ENCODE peak calls at places on chromosome 21, in eight cellular contexts. One of them, this sample, is unnamed.
A peak's percentile ranks its signal among the peaks of the same experiment; 100 is the strongest.

GRCh38 chr21:33047231-33047630 is 21.5 kb downstream of the OLIG2 start:
- DNase-seq in NCI-H2081: no peak
- DNase-seq in HuH-7: no peak
- DNase-seq in anterior cingulate cortex: no peak
- DNase-seq in BJ: no peak
- DNase-seq in lower lobe of right lung: no peak
- DNase-seq in HTR-8/SVneo: no peak
- DNase-seq in T-helper 2 cell: no peak
- DNase-seq in this sample: no peak

GRCh38 chr21:24590261-24590660 is 1017.0 kb downstream of the MRPL39 start:
- DNase-seq in NCI-H2081: peak; percentile 4
- DNase-seq in HuH-7: no peak
- DNase-seq in anterior cingulate cortex: no peak
- DNase-seq in BJ: no peak
- DNase-seq in lower lobe of right lung: no peak
- DNase-seq in HTR-8/SVneo: no peak
- DNase-seq in T-helper 2 cell: no peak
- DNase-seq in this sample: no peak

GRCh38 chr21:33011462-33011861 is 14.3 kb upstream of the OLIG2 start:
- DNase-seq in NCI-H2081: no peak
- DNase-seq in HuH-7: no peak
- DNase-seq in anterior cingulate cortex: no peak
- DNase-seq in BJ: no peak
- DNase-seq in lower lobe of right lung: no peak
- DNase-seq in HTR-8/SVneo: peak; percentile 53
- DNase-seq in T-helper 2 cell: no peak
- DNase-seq in this sample: no peak

GRCh38 chr21:31908106-31909031 is 35.5 kb downstream of the HUNK start:
- DNase-seq in NCI-H2081: no peak
- DNase-seq in HuH-7: no peak
- DNase-seq in anterior cingulate cortex: no peak
- DNase-seq in BJ: peak; percentile 81
- DNase-seq in lower lobe of right lung: no peak
- DNase-seq in HTR-8/SVneo: no peak
- DNase-seq in T-helper 2 cell: no peak
- DNase-seq in this sample: no peak

GRCh38 chr21:42153746-42154145 is 65.2 kb upstream of the ABCG1 start:
- DNase-seq in NCI-H2081: no peak
- DNase-seq in HuH-7: no peak
- DNase-seq in anterior cingulate cortex: no peak
- DNase-seq in BJ: no peak
- DNase-seq in lower lobe of right lung: no peak
- DNase-seq in HTR-8/SVneo: no peak
- DNase-seq in T-helper 2 cell: no peak
- DNase-seq in this sample: no peak

GRCh38 chr21:25330266-25330665 is 277.0 kb downstream of the MRPL39 start:
- DNase-seq in NCI-H2081: no peak
- DNase-seq in HuH-7: no peak
- DNase-seq in anterior cingulate cortex: no peak
- DNase-seq in BJ: no peak
- DNase-seq in lower lobe of right lung: no peak
- DNase-seq in HTR-8/SVneo: no peak
- DNase-seq in T-helper 2 cell: no peak
- DNase-seq in this sample: no peak

GRCh38 chr21:27838585-27838984 is 871.7 kb upstream of the ADAMTS5 start:
- DNase-seq in NCI-H2081: no peak
- DNase-seq in HuH-7: no peak
- DNase-seq in anterior cingulate cortex: no peak
- DNase-seq in BJ: no peak
- DNase-seq in lower lobe of right lung: no peak
- DNase-seq in HTR-8/SVneo: no peak
- DNase-seq in T-helper 2 cell: no peak
- DNase-seq in this sample: no peak

GRCh38 chr21:37374026-37374425 is 7.5 kb downstream of the DYRK1A start:
- DNase-seq in NCI-H2081: no peak
- DNase-seq in HuH-7: no peak
- DNase-seq in anterior cingulate cortex: no peak
- DNase-seq in BJ: no peak
- DNase-seq in lower lobe of right lung: no peak
- DNase-seq in HTR-8/SVneo: no peak
- DNase-seq in T-helper 2 cell: no peak
- DNase-seq in this sample: peak; percentile 52

GRCh38 chr21:29077651-29078090 is 4.2 kb upstream of the CCT8 start:
- DNase-seq in NCI-H2081: no peak
- DNase-seq in HuH-7: peak; percentile 43
- DNase-seq in anterior cingulate cortex: no peak
- DNase-seq in BJ: no peak
- DNase-seq in lower lobe of right lung: no peak
- DNase-seq in HTR-8/SVneo: no peak
- DNase-seq in T-helper 2 cell: no peak
- DNase-seq in this sample: peak; percentile 58

GRCh38 chr21:45460011-45460565 is 55.1 kb downstream of the COL18A1 start:
- DNase-seq in NCI-H2081: no peak
- DNase-seq in HuH-7: no peak
- DNase-seq in anterior cingulate cortex: no peak
- DNase-seq in BJ: no peak
- DNase-seq in lower lobe of right lung: no peak
- DNase-seq in HTR-8/SVneo: no peak
- DNase-seq in T-helper 2 cell: no peak
- DNase-seq in this sample: no peak

GRCh38 chr21:43991447-43991991 is 20.6 kb upstream of the TRAPPC10 start:
- DNase-seq in NCI-H2081: no peak
- DNase-seq in HuH-7: no peak
- DNase-seq in anterior cingulate cortex: no peak
- DNase-seq in BJ: no peak
- DNase-seq in lower lobe of right lung: peak; percentile 41
- DNase-seq in HTR-8/SVneo: no peak
- DNase-seq in T-helper 2 cell: no peak
- DNase-seq in this sample: no peak

GRCh38 chr21:21731626-21732025 is 733.4 kb downstream of the NCAM2 start:
- DNase-seq in NCI-H2081: no peak
- DNase-seq in HuH-7: no peak
- DNase-seq in anterior cingulate cortex: no peak
- DNase-seq in BJ: no peak
- DNase-seq in lower lobe of right lung: no peak
- DNase-seq in HTR-8/SVneo: no peak
- DNase-seq in T-helper 2 cell: no peak
- DNase-seq in this sample: no peak

GRCh38 chr21:40194181-40194580 is 326.9 kb downstream of the PCP4 start:
- DNase-seq in NCI-H2081: no peak
- DNase-seq in HuH-7: no peak
- DNase-seq in anterior cingulate cortex: no peak
- DNase-seq in BJ: no peak
- DNase-seq in lower lobe of right lung: no peak
- DNase-seq in HTR-8/SVneo: no peak
- DNase-seq in T-helper 2 cell: no peak
- DNase-seq in this sample: no peak

GRCh38 chr21:43824883-43825609 is 35.7 kb downstream of the RRP1 start:
- DNase-seq in NCI-H2081: no peak
- DNase-seq in HuH-7: no peak
- DNase-seq in anterior cingulate cortex: no peak
- DNase-seq in BJ: no peak
- DNase-seq in lower lobe of right lung: no peak
- DNase-seq in HTR-8/SVneo: no peak
- DNase-seq in T-helper 2 cell: no peak
- DNase-seq in this sample: no peak

GRCh38 chr21:46124083-46124925 is 26.4 kb downstream of the COL6A2 start:
- DNase-seq in NCI-H2081: no peak
- DNase-seq in HuH-7: no peak
- DNase-seq in anterior cingulate cortex: no peak
- DNase-seq in BJ: no peak
- DNase-seq in lower lobe of right lung: no peak
- DNase-seq in HTR-8/SVneo: no peak
- DNase-seq in T-helper 2 cell: peak; percentile 6
- DNase-seq in this sample: no peak

GRCh38 chr21:15560383-15561056 is 169.3 kb upstream of the USP25 start:
- DNase-seq in NCI-H2081: no peak
- DNase-seq in HuH-7: no peak
- DNase-seq in anterior cingulate cortex: no peak
- DNase-seq in BJ: no peak
- DNase-seq in lower lobe of right lung: no peak
- DNase-seq in HTR-8/SVneo: no peak
- DNase-seq in T-helper 2 cell: no peak
- DNase-seq in this sample: no peak

GRCh38 chr21:35779690-35780570 is 280.4 kb downstream of the SETD4 start:
- DNase-seq in NCI-H2081: no peak
- DNase-seq in HuH-7: no peak
- DNase-seq in anterior cingulate cortex: no peak
- DNase-seq in BJ: peak; percentile 98
- DNase-seq in lower lobe of right lung: no peak
- DNase-seq in HTR-8/SVneo: peak; percentile 54
- DNase-seq in T-helper 2 cell: no peak
- DNase-seq in this sample: peak; percentile 38

GRCh38 chr21:45341779-45342178 is 54.1 kb upstream of the POFUT2 start:
- DNase-seq in NCI-H2081: peak; percentile 60
- DNase-seq in HuH-7: no peak
- DNase-seq in anterior cingulate cortex: no peak
- DNase-seq in BJ: no peak
- DNase-seq in lower lobe of right lung: no peak
- DNase-seq in HTR-8/SVneo: no peak
- DNase-seq in T-helper 2 cell: no peak
- DNase-seq in this sample: no peak

GRCh38 chr21:29989634-29990234 is 49.9 kb upstream of the GRIK1 start:
- DNase-seq in NCI-H2081: no peak
- DNase-seq in HuH-7: no peak
- DNase-seq in anterior cingulate cortex: no peak
- DNase-seq in BJ: no peak
- DNase-seq in lower lobe of right lung: no peak
- DNase-seq in HTR-8/SVneo: no peak
- DNase-seq in T-helper 2 cell: no peak
- DNase-seq in this sample: no peak

GRCh38 chr21:19547951-19548635 is 1144.5 kb upstream of the TMPRSS15 start:
- DNase-seq in NCI-H2081: no peak
- DNase-seq in HuH-7: no peak
- DNase-seq in anterior cingulate cortex: no peak
- DNase-seq in BJ: no peak
- DNase-seq in lower lobe of right lung: no peak
- DNase-seq in HTR-8/SVneo: no peak
- DNase-seq in T-helper 2 cell: no peak
- DNase-seq in this sample: no peak

GRCh38 chr21:43343095-43343991 is 83.6 kb downstream of the SIK1 start:
- DNase-seq in NCI-H2081: no peak
- DNase-seq in HuH-7: peak; percentile 87
- DNase-seq in anterior cingulate cortex: no peak
- DNase-seq in BJ: no peak
- DNase-seq in lower lobe of right lung: peak; percentile 94
- DNase-seq in HTR-8/SVneo: no peak
- DNase-seq in T-helper 2 cell: no peak
- DNase-seq in this sample: no peak

GRCh38 chr21:45461369-45461750 is 56.4 kb downstream of the COL18A1 start:
- DNase-seq in NCI-H2081: no peak
- DNase-seq in HuH-7: no peak
- DNase-seq in anterior cingulate cortex: no peak
- DNase-seq in BJ: no peak
- DNase-seq in lower lobe of right lung: no peak
- DNase-seq in HTR-8/SVneo: no peak
- DNase-seq in T-helper 2 cell: no peak
- DNase-seq in this sample: no peak

GRCh38 chr21:45949928-45950739 is 31.4 kb upstream of the COL6A1 start:
- DNase-seq in NCI-H2081: no peak
- DNase-seq in HuH-7: no peak
- DNase-seq in anterior cingulate cortex: no peak
- DNase-seq in BJ: no peak
- DNase-seq in lower lobe of right lung: no peak
- DNase-seq in HTR-8/SVneo: no peak
- DNase-seq in T-helper 2 cell: no peak
- DNase-seq in this sample: no peak

GRCh38 chr21:42356680-42357079 is 5.9 kb upstream of the TFF2 start:
- DNase-seq in NCI-H2081: no peak
- DNase-seq in HuH-7: no peak
- DNase-seq in anterior cingulate cortex: no peak
- DNase-seq in BJ: no peak
- DNase-seq in lower lobe of right lung: no peak
- DNase-seq in HTR-8/SVneo: no peak
- DNase-seq in T-helper 2 cell: no peak
- DNase-seq in this sample: no peak

GRCh38 chr21:37204580-37204979 is 62.6 kb downstream of the VPS26C start:
- DNase-seq in NCI-H2081: no peak
- DNase-seq in HuH-7: no peak
- DNase-seq in anterior cingulate cortex: no peak
- DNase-seq in BJ: no peak
- DNase-seq in lower lobe of right lung: no peak
- DNase-seq in HTR-8/SVneo: no peak
- DNase-seq in T-helper 2 cell: no peak
- DNase-seq in this sample: peak; percentile 38

GRCh38 chr21:16211339-16212303 is 481.8 kb downstream of the USP25 start:
- DNase-seq in NCI-H2081: no peak
- DNase-seq in HuH-7: no peak
- DNase-seq in anterior cingulate cortex: no peak
- DNase-seq in BJ: no peak
- DNase-seq in lower lobe of right lung: no peak
- DNase-seq in HTR-8/SVneo: no peak
- DNase-seq in T-helper 2 cell: no peak
- DNase-seq in this sample: no peak

GRCh38 chr21:33262921-33263320 is 3.2 kb upstream of the IL10RB start:
- DNase-seq in NCI-H2081: no peak
- DNase-seq in HuH-7: no peak
- DNase-seq in anterior cingulate cortex: no peak
- DNase-seq in BJ: no peak
- DNase-seq in lower lobe of right lung: no peak
- DNase-seq in HTR-8/SVneo: no peak
- DNase-seq in T-helper 2 cell: no peak
- DNase-seq in this sample: no peak

GRCh38 chr21:45309541-45310381 is 22.1 kb upstream of the POFUT2 start:
- DNase-seq in NCI-H2081: no peak
- DNase-seq in HuH-7: no peak
- DNase-seq in anterior cingulate cortex: no peak
- DNase-seq in BJ: no peak
- DNase-seq in lower lobe of right lung: peak; percentile 51
- DNase-seq in HTR-8/SVneo: no peak
- DNase-seq in T-helper 2 cell: peak; percentile 4
- DNase-seq in this sample: no peak

GRCh38 chr21:45449658-45450502 is 44.9 kb downstream of the COL18A1 start:
- DNase-seq in NCI-H2081: no peak
- DNase-seq in HuH-7: no peak
- DNase-seq in anterior cingulate cortex: no peak
- DNase-seq in BJ: no peak
- DNase-seq in lower lobe of right lung: no peak
- DNase-seq in HTR-8/SVneo: no peak
- DNase-seq in T-helper 2 cell: no peak
- DNase-seq in this sample: no peak

GRCh38 chr21:33127154-33127893 is 57.4 kb downstream of the OLIG1 start:
- DNase-seq in NCI-H2081: peak; percentile 44
- DNase-seq in HuH-7: peak; percentile 71
- DNase-seq in anterior cingulate cortex: peak; percentile 52
- DNase-seq in BJ: no peak
- DNase-seq in lower lobe of right lung: peak; percentile 63
- DNase-seq in HTR-8/SVneo: peak; percentile 80
- DNase-seq in T-helper 2 cell: peak; percentile 19
- DNase-seq in this sample: peak; percentile 81

GRCh38 chr21:18249542-18250152 is 5.0 kb downstream of the CHODL start:
- DNase-seq in NCI-H2081: no peak
- DNase-seq in HuH-7: no peak
- DNase-seq in anterior cingulate cortex: no peak
- DNase-seq in BJ: no peak
- DNase-seq in lower lobe of right lung: no peak
- DNase-seq in HTR-8/SVneo: no peak
- DNase-seq in T-helper 2 cell: no peak
- DNase-seq in this sample: no peak

GRCh38 chr21:29187939-29188338 is 57.5 kb downstream of the MAP3K7CL start:
- DNase-seq in NCI-H2081: no peak
- DNase-seq in HuH-7: no peak
- DNase-seq in anterior cingulate cortex: no peak
- DNase-seq in BJ: peak; percentile 72
- DNase-seq in lower lobe of right lung: no peak
- DNase-seq in HTR-8/SVneo: no peak
- DNase-seq in T-helper 2 cell: no peak
- DNase-seq in this sample: no peak

GRCh38 chr21:37270576-37271365 is 3.6 kb upstream of the VPS26C start:
- DNase-seq in NCI-H2081: no peak
- DNase-seq in HuH-7: no peak
- DNase-seq in anterior cingulate cortex: no peak
- DNase-seq in BJ: no peak
- DNase-seq in lower lobe of right lung: no peak
- DNase-seq in HTR-8/SVneo: no peak
- DNase-seq in T-helper 2 cell: no peak
- DNase-seq in this sample: no peak

GRCh38 chr21:41751621-41752020 is 15.2 kb downstream of the RIPK4 start:
- DNase-seq in NCI-H2081: no peak
- DNase-seq in HuH-7: no peak
- DNase-seq in anterior cingulate cortex: no peak
- DNase-seq in BJ: no peak
- DNase-seq in lower lobe of right lung: peak; percentile 81
- DNase-seq in HTR-8/SVneo: no peak
- DNase-seq in T-helper 2 cell: no peak
- DNase-seq in this sample: no peak

This sample was measured in cardiac muscle cell.